ENCODE peak calls at places on chromosomes 5 and 9, in five cellular contexts. R is glutamatergic neuron, B is activated T-cell treated with anti-CD3 and anti-CD28 coated beads for 1 hour, T is ovary, M is fibroblast of the conjunctiva. F is an unnamed sample.

GRCh38 chr5:95086932-95087818 is 197.7 kb downstream of the MCTP1 start:
- DNase-seq in T (no peak), R (no peak), B (no peak), M (no peak), F (no peak)

GRCh38 chr5:158943057-158943456 is 156.7 kb downstream of the EBF1 start:
- DNase-seq in T (no peak), B (no peak), M (peak), R (no peak), F (no peak)

GRCh38 chr9:16106211-16106610 is 553.4 kb downstream of the CCDC171 start:
- DNase-seq in B (no peak), R (no peak), M (no peak), T (no peak), F (no peak)

GRCh38 chr5:168020522-168021294 is 270.7 kb upstream of the WWC1 start:
- DNase-seq in R (no peak), B (no peak), T (no peak), M (no peak), F (no peak)

GRCh38 chr5:131622633-131623032 is 12.4 kb downstream of the RAPGEF6 start:
- DNase-seq in T (no peak), M (peak), B (no peak), R (no peak), F (no peak)

GRCh38 chr5:118551031-118551430 is 437.3 kb downstream of the DTWD2 start:
- DNase-seq in M (no peak), B (no peak), R (no peak), T (no peak), F (no peak)

GRCh38 chr9:113657765-113658564 is 194.4 kb downstream of the RGS3 start:
- DNase-seq in T (peak), M (peak), R (peak), B (peak), F (peak)

GRCh38 chr5:134075102-134075501 is 39.4 kb upstream of the TCF7 start:
- DNase-seq in R (no peak), T (no peak), B (no peak), M (no peak), F (no peak)

GRCh38 chr5:135535820-135536801 is at the start of gene NEUROG1:
- DNase-seq in T (no peak), M (no peak), B (no peak), R (peak), F (peak)

GRCh38 chr9:111986035-111986556 is 89.5 kb downstream of the UGCG start:
- DNase-seq in T (no peak), R (no peak), M (no peak), B (no peak), F (no peak)

GRCh38 chr5:65366655-65367054 is 115.1 kb downstream of the ADAMTS6 start:
- DNase-seq in M (no peak), R (no peak), T (no peak), B (no peak), F (no peak)

GRCh38 chr9:122444366-122444765 is 33.4 kb downstream of the OR1J1 start:
- DNase-seq in T (no peak), M (peak), B (no peak), R (no peak), F (no peak)

GRCh38 chr5:55426455-55426854 is 108.3 kb downstream of the PLPP1 start:
- DNase-seq in T (no peak), B (no peak), M (no peak), R (no peak), F (no peak)

GRCh38 chr5:127306647-127307046 is 16.1 kb downstream of the MEGF10 start:
- DNase-seq in R (no peak), B (no peak), T (no peak), M (no peak), F (no peak)

GRCh38 chr5:55480781-55481180 is 54.0 kb downstream of the PLPP1 start:
- DNase-seq in T (no peak), M (no peak), R (no peak), B (no peak), F (no peak)

GRCh38 chr9:23674016-23674585 is 151.9 kb downstream of the ELAVL2 start:
- DNase-seq in T (no peak), M (no peak), B (no peak), R (no peak), F (no peak)

GRCh38 chr5:124521461-124522230 is 224.8 kb downstream of the ZNF608 start:
- DNase-seq in R (no peak), B (no peak), M (no peak), T (no peak), F (no peak)

GRCh38 chr5:177609076-177610059 is 9.4 kb downstream of the B4GALT7 start:
- DNase-seq in T (no peak), M (no peak), R (no peak), B (no peak), F (no peak)

GRCh38 chr5:158832736-158833135 is 267.0 kb downstream of the EBF1 start:
- DNase-seq in M (no peak), T (no peak), R (no peak), B (no peak), F (no peak)

GRCh38 chr5:142614054-142614453 is 71.8 kb downstream of the FGF1 start:
- DNase-seq in R (no peak), B (no peak), T (no peak), M (no peak), F (no peak)

GRCh38 chr9:134619983-134620612 is 21.5 kb upstream of the COL5A1 start:
- DNase-seq in R (no peak), M (no peak), B (no peak), T (peak), F (peak)

GRCh38 chr5:138651767-138652117 is 76.5 kb upstream of the HSPA9 start:
- DNase-seq in R (no peak), T (no peak), M (no peak), B (no peak), F (no peak)

GRCh38 chr5:125412051-125412560 is 665.7 kb upstream of the ZNF608 start:
- DNase-seq in R (no peak), B (no peak), T (no peak), M (no peak), F (peak)

GRCh38 chr9:116165912-116166311 is 12.3 kb downstream of the PAPPA start:
- DNase-seq in B (no peak), R (no peak), T (no peak), M (no peak), F (no peak)

GRCh38 chr5:37900692-37901091 is 60.9 kb upstream of the GDNF start:
- DNase-seq in B (no peak), R (no peak), M (peak), T (peak), F (peak)

GRCh38 chr9:120308495-120308894 is 271.5 kb downstream of the CDK5RAP2 start:
- DNase-seq in M (no peak), R (no peak), T (no peak), B (no peak), F (peak)

GRCh38 chr9:69171049-69171448 is 3.0 kb upstream of the TJP2 start:
- DNase-seq in R (no peak), B (no peak), M (no peak), T (no peak), F (no peak)

GRCh38 chr5:9932770-9933169 is 302.6 kb upstream of the TAS2R1 start:
- DNase-seq in R (no peak), B (no peak), T (no peak), M (peak), F (no peak)

GRCh38 chr5:97839338-97840081 is 656.5 kb upstream of the RIOK2 start:
- DNase-seq in T (no peak), B (no peak), M (peak), R (no peak), F (no peak)

GRCh38 chr9:104907278-104907951 is 20.5 kb downstream of the ABCA1 start:
- DNase-seq in R (no peak), M (peak), B (no peak), T (peak), F (no peak)

GRCh38 chr9:115764649-115765048 is 388.9 kb upstream of the PAPPA start:
- DNase-seq in B (no peak), M (no peak), R (no peak), T (no peak), F (no peak)

GRCh38 chr9:93451762-93452709 is 551 bp downstream of the FAM120A start:
- DNase-seq in M (no peak), T (peak), B (peak), R (peak), F (peak)

GRCh38 chr5:141149812-141150211 is at the start of gene PCDHB6:
- DNase-seq in T (no peak), B (no peak), R (no peak), M (no peak), F (no peak)

GRCh38 chr5:174384509-174384947 is 339.0 kb downstream of the NSG2 start:
- DNase-seq in R (no peak), M (peak), T (no peak), B (no peak), F (no peak)

GRCh38 chr9:84152204-84152603 is 171.6 kb downstream of the RMI1 start:
- DNase-seq in M (no peak), T (no peak), B (no peak), R (no peak), F (no peak)

GRCh38 chr5:39986614-39987013 is 561.8 kb upstream of the DAB2 start:
- DNase-seq in B (no peak), R (no peak), T (no peak), M (no peak), F (no peak)